ENCODE peak calls at places on chromosome 4, in six cellular contexts. F is cardiac fibroblast, M is coronary artery, Q is aorta, R is fibroblast of lung, L is DND-41. K is an unnamed sample.

GRCh38 chr4:11182586-11183357 is 245.9 kb downstream of the HS3ST1 start:
- DNase-seq in F (no peak), M (no peak), Q (no peak), R (peak; percentile 94), L (no peak), K (no peak)

GRCh38 chr4:38533024-38533556 is 130.9 kb upstream of the KLF3 start:
- DNase-seq in F (no peak), M (no peak), Q (no peak), R (no peak), L (no peak), K (no peak)

GRCh38 chr4:122832732-122833131 is 6.1 kb downstream of the FGF2 start:
- DNase-seq in F (no peak), M (no peak), Q (no peak), R (peak; percentile 59), L (no peak), K (no peak)

GRCh38 chr4:17055788-17056187 is 157.3 kb upstream of the LDB2 start:
- DNase-seq in F (peak; percentile 82), M (no peak), Q (no peak), R (peak; percentile 90), L (no peak), K (no peak)

GRCh38 chr4:77692847-77693432 is 87.3 kb downstream of the CXCL13 start:
- DNase-seq in F (no peak), M (no peak), Q (no peak), R (no peak), L (no peak), K (no peak)

GRCh38 chr4:105896461-105896939 is 1.2 kb downstream of the NPNT start:
- DNase-seq in F (no peak), M (no peak), Q (no peak), R (no peak), L (no peak), K (no peak)

GRCh38 chr4:37697566-37697965 is 11.4 kb upstream of the RELL1 start:
- DNase-seq in F (no peak), M (no peak), Q (no peak), R (no peak), L (no peak), K (no peak)

GRCh38 chr4:24067781-24068193 is 177.9 kb upstream of the PPARGC1A start:
- DNase-seq in F (peak; percentile 12), M (no peak), Q (no peak), R (peak; percentile 80), L (no peak), K (no peak)

DNA sequence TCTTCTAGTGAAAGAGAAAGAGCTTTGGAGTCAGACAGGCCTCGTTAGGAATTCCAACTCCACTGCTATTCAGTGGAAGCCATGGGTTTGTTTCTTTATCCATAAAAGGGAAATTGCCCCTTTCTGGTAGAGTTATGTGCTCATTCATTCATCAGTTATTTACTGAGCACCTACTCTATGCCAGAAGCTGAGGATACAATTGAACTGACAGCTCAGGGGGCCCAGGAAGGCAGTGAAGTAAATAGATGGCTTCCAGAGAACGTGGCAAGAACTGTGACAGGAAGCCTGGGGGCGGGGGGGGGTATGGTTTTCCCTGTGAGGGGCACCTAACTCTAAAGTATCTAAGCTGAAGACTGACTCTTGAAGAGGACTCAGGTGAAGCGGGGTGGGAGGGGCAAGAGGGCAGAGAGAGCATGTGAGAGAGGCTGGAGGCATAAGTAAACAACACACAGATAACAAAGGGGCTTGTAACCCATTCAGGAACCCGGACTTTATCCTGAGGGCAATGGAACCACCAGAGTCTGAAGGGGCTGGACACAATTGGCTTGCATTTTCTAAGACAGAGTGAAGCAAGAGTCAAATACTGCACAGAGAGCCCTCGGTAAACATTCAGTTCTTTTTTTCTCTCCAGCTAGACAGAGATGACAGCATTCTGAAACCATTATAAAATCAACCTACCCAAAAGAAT is 20.2 kb downstream of the ANXA5 start:
- DNase-seq in F (no peak), M (no peak), Q (no peak), R (no peak), L (no peak), K (no peak)
- H3K4me3 ChIP-seq in F (no peak overlapping the region), M (no peak overlapping the region), Q (no peak overlapping the region), R (no peak overlapping the region), L (no peak overlapping the region), K (no peak overlapping the region)

GRCh38 chr4:15010038-15010585 is 7.8 kb downstream of the CPEB2 start:
- DNase-seq in F (no peak), M (no peak), Q (no peak), R (no peak), L (no peak), K (no peak)
- H3K4me3 ChIP-seq in F (no peak overlapping the region), M (peak overlapping the region; percentile 1), Q (peak overlapping the region; percentile 18), R (no peak overlapping the region), L (no peak overlapping the region), K (no peak overlapping the region)

GRCh38 chr4:19776021-19776459 is 475.7 kb upstream of the SLIT2 start:
- DNase-seq in F (peak; percentile 74), M (no peak), Q (no peak), R (peak; percentile 99), L (no peak), K (no peak)

GRCh38 chr4:19780871-19781270 is 470.8 kb upstream of the SLIT2 start:
- DNase-seq in F (no peak), M (no peak), Q (no peak), R (peak; percentile 22), L (no peak), K (no peak)

GRCh38 chr4:19772581-19772980 is 479.1 kb upstream of the SLIT2 start:
- DNase-seq in F (no peak), M (no peak), Q (no peak), R (no peak), L (no peak), K (no peak)

GRCh38 chr4:19774690-19775256 is 476.9 kb upstream of the SLIT2 start:
- DNase-seq in F (no peak), M (no peak), Q (no peak), R (peak; percentile 8), L (no peak), K (no peak)

DNA sequence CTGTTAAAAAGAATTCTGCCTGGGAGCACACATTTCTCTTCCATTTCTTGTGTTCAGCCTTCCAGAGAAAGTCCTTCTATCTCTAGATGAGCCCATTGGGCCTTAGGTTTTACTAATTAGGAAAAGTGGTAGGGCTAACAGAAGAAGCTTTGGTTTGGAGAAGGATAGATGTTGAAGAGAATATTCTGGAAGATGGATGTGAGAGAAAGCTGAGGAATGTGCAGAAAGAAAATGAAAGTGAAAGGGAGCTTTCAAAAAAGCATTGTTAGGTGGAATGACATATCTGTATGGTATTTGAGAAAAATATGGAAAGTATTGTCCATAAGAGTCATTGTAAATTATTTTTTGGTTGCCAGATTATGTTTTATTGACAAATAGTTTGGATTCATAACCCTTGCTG is 474.8 kb upstream of the SLIT2 start:
- DNase-seq in F (peak; percentile 17), M (no peak), Q (no peak), R (peak; percentile 47), L (no peak), K (no peak)
- H3K4me3 ChIP-seq in F (no peak overlapping the region), M (no peak overlapping the region), Q (no peak overlapping the region), R (no peak overlapping the region), L (peak overlapping the region; percentile 32), K (no peak overlapping the region)

GRCh38 chr4:151541438-151542071 is 132.6 kb downstream of the FHIP1A start:
- DNase-seq in F (peak; percentile 78), M (no peak), Q (no peak), R (peak; percentile 85), L (no peak), K (no peak)

GRCh38 chr4:151537726-151538125 is 128.8 kb downstream of the FHIP1A start:
- DNase-seq in F (peak; percentile 90), M (no peak), Q (no peak), R (peak; percentile 34), L (no peak), K (no peak)

GRCh38 chr4:151538963-151539362 is 130.0 kb downstream of the FHIP1A start:
- DNase-seq in F (no peak), M (no peak), Q (no peak), R (no peak), L (peak; percentile 10), K (peak; percentile 85)

DNA sequence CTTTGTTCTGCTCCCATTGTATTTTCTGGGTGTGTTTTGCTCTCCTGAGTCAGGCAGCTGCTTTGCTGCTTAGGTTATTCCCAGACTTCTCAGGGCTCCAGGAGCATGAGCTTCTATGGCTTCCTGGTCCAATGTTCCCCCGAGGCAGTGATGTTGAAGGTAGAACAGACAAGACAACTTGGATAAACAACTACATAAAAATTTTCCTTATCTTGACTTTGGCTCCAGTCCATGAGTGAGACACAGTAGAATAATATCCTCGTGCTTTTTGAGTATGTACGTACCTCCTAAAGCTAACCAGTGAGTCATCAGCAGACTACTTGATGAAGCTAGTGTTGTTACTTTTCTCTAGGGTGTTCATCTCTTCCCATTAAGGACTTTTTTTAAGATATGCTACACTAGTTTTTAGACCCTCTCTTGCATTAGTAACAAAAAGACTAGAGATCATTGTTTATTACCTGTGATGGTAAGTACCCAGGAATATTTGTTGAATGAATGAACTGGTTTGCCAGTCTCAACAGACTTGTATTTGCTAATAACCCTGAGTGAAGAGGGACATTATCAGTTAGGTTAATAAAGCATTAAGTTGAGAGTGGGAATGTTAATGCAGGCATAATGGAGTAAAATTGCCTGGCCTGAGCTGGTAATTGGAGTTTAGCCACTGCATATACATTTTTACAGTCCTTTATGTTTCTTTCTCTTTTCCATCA is 131.9 kb downstream of the FHIP1A start:
- DNase-seq in F (peak; percentile 88), M (no peak), Q (no peak), R (peak; percentile 95), L (no peak), K (no peak)
- H3K4me3 ChIP-seq in F (no peak overlapping the region), M (no peak overlapping the region), Q (no peak overlapping the region), R (no peak overlapping the region), L (no peak overlapping the region), K (no peak overlapping the region)

GRCh38 chr4:113467581-113467980 is 294.0 kb downstream of the CAMK2D start:
- DNase-seq in F (peak; percentile 86), M (no peak), Q (no peak), R (peak; percentile 75), L (no peak), K (no peak)
- H3K4me3 ChIP-seq in F (no peak overlapping the region), M (peak overlapping the region; percentile 50), Q (no peak overlapping the region), R (no peak overlapping the region), L (no peak overlapping the region), K (no peak overlapping the region)

GRCh38 chr4:7045553-7045952 is 2.4 kb downstream of the TADA2B start:
- DNase-seq in F (no peak), M (no peak), Q (peak; percentile 30), R (no peak), L (no peak), K (no peak)
- H3K4me3 ChIP-seq in F (no peak overlapping the region), M (peak overlapping the region; percentile 100), Q (no peak overlapping the region), R (no peak overlapping the region), L (no peak overlapping the region), K (no peak overlapping the region)

GRCh38 chr4:143587703-143588102 is 74.2 kb downstream of the SMARCA5 start:
- DNase-seq in F (peak; percentile 37), M (no peak), Q (no peak), R (peak; percentile 2), L (no peak), K (peak; percentile 16)
- H3K4me3 ChIP-seq in F (no peak overlapping the region), M (no peak overlapping the region), Q (no peak overlapping the region), R (no peak overlapping the region), L (no peak overlapping the region), K (no peak overlapping the region)

K was measured in Jurkat, Clone E6-1.